ENCODE peak calls at places on chromosomes 7 and 10, in ten cellular contexts. H is fibroblast of lung, U is CD14-positive monocyte, D is transverse colon, G is brain microvascular endothelial cell, J is A549, T is prostate gland, N is mesothelial cell of epicardium, V is OCI-LY7, W is body of pancreas. M is an unnamed sample.

GRCh38 chr10:615583-616152 is 73.8 kb downstream of the DIP2C start:
- DNase-seq in J (no peak), V (no peak), T (no peak), H (peak; percentile 97), G (peak; percentile 89), U (no peak), N (no peak), D (no peak), W (no peak), M (no peak)

GRCh38 chr10:106571216-106571954 is 593.1 kb downstream of the SORCS1 start:
- DNase-seq in U (no peak), H (peak; percentile 35), D (no peak), W (no peak), J (peak; percentile 20), N (no peak), G (peak; percentile 11), V (peak; percentile 1), T (no peak), M (peak; percentile 12)

GRCh38 chr10:48814933-48815332 is 124.7 kb downstream of the LRRC18 start:
- DNase-seq in D (no peak), W (no peak), G (peak; percentile 8), N (no peak), T (no peak), U (no peak), J (no peak), H (no peak), V (no peak), M (no peak)

GRCh38 chr7:132437730-132438129 is 138.5 kb downstream of the PLXNA4 start:
- DNase-seq in H (no peak), W (no peak), T (no peak), V (no peak), U (no peak), D (no peak), N (no peak), G (no peak), J (no peak), M (no peak)

GRCh38 chr7:88260700-88261099 is 40.9 kb upstream of the SRI start:
- DNase-seq in G (no peak), H (no peak), U (no peak), T (no peak), D (no peak), V (no peak), N (no peak), J (no peak), W (no peak), M (no peak)

GRCh38 chr7:34096135-34096775 is 190.9 kb downstream of the BMPER start:
- DNase-seq in U (no peak), T (peak; percentile 58), D (peak; percentile 30), W (peak; percentile 55), G (peak; percentile 85), J (peak; percentile 11), H (peak; percentile 92), N (no peak), V (no peak), M (no peak)

GRCh38 chr10:94683214-94684054 is at the start of gene CYP2C18:
- DNase-seq in D (no peak), T (no peak), J (no peak), V (no peak), H (no peak), G (no peak), U (no peak), N (no peak), W (no peak), M (no peak)

GRCh38 chr7:142188846-142189245 is 69.0 kb downstream of the PRSS58 start:
- DNase-seq in V (peak; percentile 5), H (no peak), T (no peak), U (no peak), J (peak; percentile 54), D (no peak), N (no peak), W (no peak), G (no peak), M (no peak)

GRCh38 chr10:122692744-122693143 is 6.9 kb downstream of the C10orf120 start:
- DNase-seq in V (no peak), T (no peak), J (no peak), N (no peak), U (no peak), W (no peak), D (no peak), H (no peak), G (no peak), M (no peak)

GRCh38 chr10:122682522-122682921 is 17.1 kb downstream of the C10orf120 start:
- DNase-seq in H (no peak), J (no peak), D (no peak), G (no peak), W (no peak), T (no peak), U (no peak), V (no peak), N (no peak), M (no peak)

GRCh38 chr10:122689146-122689807 is 10.4 kb downstream of the C10orf120 start:
- DNase-seq in U (no peak), H (no peak), V (no peak), D (no peak), J (no peak), G (no peak), T (no peak), W (peak; percentile 94), N (no peak), M (no peak)

DNA sequence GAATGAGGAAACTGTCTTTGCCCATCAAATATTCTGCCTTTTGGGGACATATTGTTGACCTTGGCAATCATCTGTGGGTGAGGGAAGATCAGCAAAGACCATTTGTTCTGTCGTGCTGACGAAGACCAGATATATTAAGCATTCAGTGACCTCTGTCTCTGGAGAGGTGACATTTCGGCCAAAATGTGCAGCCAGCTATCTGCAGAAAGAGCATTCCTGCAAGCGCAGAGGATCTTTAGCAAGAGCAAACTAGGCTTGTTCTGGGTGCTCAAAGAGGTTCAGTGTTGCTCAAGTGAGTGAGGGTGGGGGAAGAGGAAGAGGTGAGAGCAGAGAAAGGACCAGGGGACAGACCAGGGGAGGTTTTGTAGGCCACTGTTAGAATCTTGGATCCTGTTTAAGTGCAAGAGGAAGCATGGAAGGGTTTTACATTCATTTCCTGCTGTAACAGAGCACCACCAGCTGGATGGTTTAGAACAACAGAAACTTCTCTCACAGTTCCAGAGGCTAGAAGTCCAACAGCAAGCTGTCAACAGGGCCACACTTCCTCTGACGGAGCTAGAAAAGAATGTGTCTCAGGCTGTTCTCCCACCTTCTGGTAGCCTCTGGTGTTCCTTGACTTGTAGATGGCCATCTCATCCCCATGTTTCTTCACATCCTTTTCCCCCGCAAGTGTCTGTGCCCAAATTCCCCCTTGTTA is 11.2 kb downstream of the C10orf120 start:
- DNase-seq in U (no peak), D (no peak), N (no peak), J (peak; percentile 11), G (peak; percentile 23), V (no peak), H (no peak), W (peak; percentile 68), T (no peak), M (no peak)
- TF ChIP-seq CTCF in U (no peak), D (no peak), N (no peak), J (peak; percentile 6), G (no peak), V (no peak), H (no peak), W (peak; percentile 14), T (no peak), M (no peak)

GRCh38 chr7:30395676-30396075 is 82.9 kb downstream of the NOD1 start:
- DNase-seq in U (no peak), V (no peak), T (no peak), W (no peak), D (no peak), G (no peak), N (no peak), J (no peak), H (no peak), M (no peak)

GRCh38 chr7:30391806-30392205 is 86.8 kb downstream of the NOD1 start:
- DNase-seq in N (no peak), W (no peak), U (no peak), D (no peak), V (no peak), G (no peak), J (no peak), H (no peak), T (no peak), M (no peak)

GRCh38 chr7:30390872-30391646 is 87.5 kb downstream of the NOD1 start:
- DNase-seq in G (no peak), W (no peak), V (no peak), D (no peak), J (no peak), T (no peak), N (no peak), H (no peak), U (no peak), M (no peak)

DNA sequence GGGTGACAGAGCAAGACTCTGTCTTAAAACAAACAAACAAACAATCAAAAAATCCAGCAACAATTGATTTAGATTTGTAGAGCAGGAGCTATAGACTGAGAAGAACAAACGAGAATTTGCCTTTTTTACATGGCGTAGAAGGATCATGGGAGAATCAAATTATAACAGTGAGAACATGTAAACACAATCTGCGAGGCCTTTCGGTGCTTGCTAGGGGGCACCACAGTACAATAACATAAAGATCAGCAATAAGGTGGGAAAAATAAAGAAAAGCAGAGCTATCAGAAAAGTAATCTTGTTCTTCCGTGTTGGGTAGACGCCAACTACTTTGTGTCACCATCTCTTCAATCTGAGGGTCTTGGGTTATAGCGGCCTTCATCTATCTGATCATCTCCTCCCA is 82.2 kb downstream of the NOD1 start:
- DNase-seq in V (peak; percentile 54), T (no peak), J (peak; percentile 20), N (no peak), W (no peak), H (no peak), D (no peak), G (no peak), U (no peak), M (no peak)
- TF ChIP-seq CTCF in V (peak; percentile 78), T (no peak), J (peak; percentile 21), N (no peak), W (no peak), H (no peak), D (no peak), G (peak; percentile 47), U (no peak), M (no peak)

DNA sequence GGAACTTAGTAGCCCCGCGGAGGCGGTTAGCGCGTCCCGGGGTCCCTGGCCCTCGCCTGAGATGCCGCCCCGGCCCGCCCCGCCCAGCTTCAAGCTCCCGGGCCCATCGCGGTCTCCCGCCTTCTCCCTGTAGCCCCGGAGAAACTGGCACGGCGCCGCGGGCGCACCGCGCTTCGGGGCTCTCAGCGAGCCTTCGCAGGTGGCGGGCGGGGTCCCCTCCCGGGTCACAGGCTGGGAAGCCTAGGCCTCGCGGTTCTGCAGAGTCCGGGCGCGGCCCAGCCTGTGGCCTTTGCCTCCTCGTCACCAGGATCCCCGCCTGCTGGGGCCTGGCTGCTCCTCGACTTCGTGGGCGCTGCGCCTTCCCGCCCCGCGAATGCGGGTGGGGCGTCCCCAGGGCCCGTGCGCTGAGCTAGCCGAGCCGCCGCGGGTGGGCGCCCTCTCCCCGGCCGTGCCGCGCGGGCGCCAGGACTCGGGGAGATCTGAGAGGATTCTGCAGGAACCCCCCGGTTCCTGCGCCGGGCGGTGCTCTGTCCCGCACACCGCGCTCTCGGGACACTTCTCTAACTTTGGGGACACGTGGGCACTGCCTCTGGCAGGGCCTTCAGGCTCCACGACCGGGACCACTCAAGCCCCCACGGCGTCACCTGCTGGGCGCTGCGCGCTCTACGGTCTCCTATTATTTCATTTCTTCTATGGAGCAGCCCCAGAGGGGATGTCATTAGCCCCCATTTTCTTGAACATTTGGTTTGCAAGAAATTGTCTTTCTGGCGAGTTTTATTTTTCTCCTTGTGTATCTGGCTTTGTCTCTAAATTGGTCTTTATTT is 683 bp upstream of the RGS10 start:
- DNase-seq in G (peak; percentile 34), H (peak; percentile 49), J (peak; percentile 69), V (peak; percentile 85), D (peak; percentile 66), W (peak; percentile 50), T (peak; percentile 43), N (no peak), U (no peak), M (peak; percentile 78)
- TF ChIP-seq CTCF in G (peak; percentile 76), H (peak; percentile 55), J (peak; percentile 95), V (peak; percentile 97), D (peak; percentile 32), W (peak; percentile 19), T (no peak), N (no peak), U (peak; percentile 20), M (peak; percentile 61)

GRCh38 chr7:1595027-1595426 is 25.2 kb upstream of the PSMG3 start:
- DNase-seq in G (no peak), V (no peak), D (no peak), J (no peak), U (no peak), T (no peak), W (no peak), H (no peak), N (no peak), M (no peak)

GRCh38 chr7:1592299-1592842 is 22.5 kb upstream of the PSMG3 start:
- DNase-seq in G (no peak), N (no peak), V (peak; percentile 71), H (no peak), T (no peak), D (no peak), W (no peak), J (no peak), U (no peak), M (no peak)

GRCh38 chr7:1593904-1594421 is 24.1 kb upstream of the PSMG3 start:
- DNase-seq in T (no peak), W (no peak), J (no peak), H (no peak), D (no peak), N (no peak), V (no peak), U (no peak), G (no peak), M (no peak)

GRCh38 chr7:1591876-1592275 is 22.0 kb upstream of the PSMG3 start:
- DNase-seq in J (no peak), T (no peak), N (no peak), W (no peak), H (no peak), V (peak; percentile 19), U (no peak), G (no peak), D (no peak), M (no peak)

DNA sequence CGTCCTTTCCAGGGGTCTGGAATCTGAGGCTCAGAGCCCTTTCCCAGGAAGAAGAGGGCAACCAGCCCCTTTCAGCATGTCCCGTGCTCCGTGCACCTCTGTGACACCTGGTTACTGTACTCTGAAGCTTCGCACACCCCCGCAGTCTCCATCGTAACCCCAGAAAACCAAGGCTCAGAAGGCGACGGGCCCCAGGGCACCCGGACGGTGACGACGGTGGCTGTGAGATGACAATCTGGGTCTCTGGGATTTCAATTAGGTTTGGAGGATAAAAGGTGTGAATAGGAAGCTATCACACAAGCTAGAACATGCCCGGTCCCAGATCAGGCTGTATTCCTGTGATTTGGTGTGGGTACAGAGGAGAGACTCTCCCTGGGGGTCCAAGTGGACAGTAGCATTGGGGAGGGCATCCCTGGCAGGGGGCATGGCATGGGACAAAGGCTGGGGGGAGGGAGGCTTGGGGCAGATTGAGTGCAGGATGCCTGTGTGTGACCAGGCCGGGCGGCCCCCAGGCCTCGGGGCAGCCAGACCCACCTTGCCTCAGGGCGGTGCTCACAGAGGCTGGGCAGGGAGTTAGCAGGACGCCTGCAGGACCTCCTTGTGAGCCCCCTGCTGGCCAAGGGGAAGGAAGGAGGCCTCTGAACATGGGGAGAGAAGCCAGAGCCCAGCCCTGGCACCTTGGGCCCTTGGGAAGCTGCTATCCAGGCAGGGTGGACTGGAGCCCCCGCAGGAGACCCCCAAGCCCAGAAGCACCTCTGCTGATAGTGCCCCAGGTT is 23.4 kb upstream of the PSMG3 start:
- DNase-seq in D (no peak), J (peak; percentile 36), W (no peak), V (peak; percentile 25), N (no peak), G (no peak), T (no peak), H (no peak), U (no peak), M (peak; percentile 21)
- TF ChIP-seq CTCF in D (peak; percentile 19), J (peak; percentile 34), W (no peak), V (peak; percentile 41), N (no peak), G (peak; percentile 68), T (no peak), H (no peak), U (peak; percentile 37), M (peak; percentile 45)

M was measured in GM12865.